ENCODE peak calls at places on chromosome 5, in seven cellular contexts. One of them, this sample, is unnamed.

GRCh38 chr5:140480310-140481014 is 67.0 kb upstream of the EIF4EBP3 start:
- DNase-seq in heart left ventricle: no peak
- DNase-seq in tibial artery: no peak
- DNase-seq in prostate gland: no peak
- DNase-seq in thoracic aorta: no peak
- DNase-seq in CD4-positive, alpha-beta T cell: no peak
- DNase-seq in SK-N-SH: no peak
- DNase-seq in this sample: no peak

GRCh38 chr5:137101544-137101943 is 397.6 kb downstream of the SPOCK1 start:
- DNase-seq in prostate gland: no peak
- DNase-seq in thoracic aorta: no peak
- DNase-seq in CD4-positive, alpha-beta T cell: no peak
- DNase-seq in heart left ventricle: no peak
- DNase-seq in tibial artery: no peak
- DNase-seq in SK-N-SH: no peak
- DNase-seq in this sample: no peak

GRCh38 chr5:150449491-150450339 is at the start of gene RPS14:
- DNase-seq in prostate gland: peak
- DNase-seq in tibial artery: peak
- DNase-seq in thoracic aorta: peak
- DNase-seq in SK-N-SH: peak
- DNase-seq in heart left ventricle: peak
- DNase-seq in CD4-positive, alpha-beta T cell: peak
- DNase-seq in this sample: peak

GRCh38 chr5:180201051-180201987 is 7.7 kb downstream of the RASGEF1C start:
- DNase-seq in thoracic aorta: no peak
- DNase-seq in SK-N-SH: peak
- DNase-seq in heart left ventricle: no peak
- DNase-seq in CD4-positive, alpha-beta T cell: no peak
- DNase-seq in tibial artery: no peak
- DNase-seq in prostate gland: no peak
- DNase-seq in this sample: no peak

GRCh38 chr5:116452774-116453368 is 121.8 kb downstream of the SEMA6A start:
- DNase-seq in SK-N-SH: no peak
- DNase-seq in prostate gland: no peak
- DNase-seq in CD4-positive, alpha-beta T cell: no peak
- DNase-seq in tibial artery: no peak
- DNase-seq in thoracic aorta: no peak
- DNase-seq in heart left ventricle: no peak
- DNase-seq in this sample: no peak

GRCh38 chr5:66494437-66494836 is 101.8 kb upstream of the MAST4 start:
- DNase-seq in prostate gland: no peak
- DNase-seq in tibial artery: no peak
- DNase-seq in thoracic aorta: no peak
- DNase-seq in SK-N-SH: no peak
- DNase-seq in heart left ventricle: no peak
- DNase-seq in CD4-positive, alpha-beta T cell: no peak
- DNase-seq in this sample: no peak

GRCh38 chr5:111507276-111507675 is 5.1 kb downstream of the STARD4 start:
- DNase-seq in thoracic aorta: no peak
- DNase-seq in heart left ventricle: no peak
- DNase-seq in tibial artery: no peak
- DNase-seq in prostate gland: no peak
- DNase-seq in CD4-positive, alpha-beta T cell: no peak
- DNase-seq in SK-N-SH: no peak
- DNase-seq in this sample: no peak

GRCh38 chr5:33725846-33726245 is 165.9 kb downstream of the ADAMTS12 start:
- DNase-seq in thoracic aorta: no peak
- DNase-seq in SK-N-SH: no peak
- DNase-seq in heart left ventricle: no peak
- DNase-seq in tibial artery: no peak
- DNase-seq in CD4-positive, alpha-beta T cell: no peak
- DNase-seq in prostate gland: no peak
- DNase-seq in this sample: no peak

GRCh38 chr5:149403923-149404745 is 25.0 kb upstream of the IL17B start:
- DNase-seq in SK-N-SH: no peak
- DNase-seq in tibial artery: peak
- DNase-seq in thoracic aorta: no peak
- DNase-seq in CD4-positive, alpha-beta T cell: no peak
- DNase-seq in heart left ventricle: no peak
- DNase-seq in prostate gland: no peak
- DNase-seq in this sample: no peak

GRCh38 chr5:169296456-169297220 is 4.3 kb downstream of the SLIT3 start:
- DNase-seq in prostate gland: no peak
- DNase-seq in SK-N-SH: no peak
- DNase-seq in tibial artery: peak
- DNase-seq in thoracic aorta: peak
- DNase-seq in heart left ventricle: no peak
- DNase-seq in CD4-positive, alpha-beta T cell: no peak
- DNase-seq in this sample: no peak

GRCh38 chr5:59583810-59584562 is 309.5 kb downstream of the PDE4D start:
- DNase-seq in heart left ventricle: no peak
- DNase-seq in tibial artery: no peak
- DNase-seq in prostate gland: no peak
- DNase-seq in CD4-positive, alpha-beta T cell: no peak
- DNase-seq in SK-N-SH: no peak
- DNase-seq in thoracic aorta: no peak
- DNase-seq in this sample: no peak

GRCh38 chr5:120615967-120616645 is 152.0 kb downstream of the PRR16 start:
- DNase-seq in prostate gland: no peak
- DNase-seq in tibial artery: no peak
- DNase-seq in thoracic aorta: no peak
- DNase-seq in heart left ventricle: no peak
- DNase-seq in CD4-positive, alpha-beta T cell: no peak
- DNase-seq in SK-N-SH: no peak
- DNase-seq in this sample: no peak

GRCh38 chr5:151270599-151270998 is 17.6 kb downstream of the GM2A start:
- DNase-seq in CD4-positive, alpha-beta T cell: no peak
- DNase-seq in prostate gland: no peak
- DNase-seq in tibial artery: no peak
- DNase-seq in heart left ventricle: no peak
- DNase-seq in thoracic aorta: no peak
- DNase-seq in SK-N-SH: no peak
- DNase-seq in this sample: no peak

GRCh38 chr5:63963080-63963735 is 963 bp upstream of the HTR1A start:
- DNase-seq in SK-N-SH: peak
- DNase-seq in thoracic aorta: no peak
- DNase-seq in heart left ventricle: no peak
- DNase-seq in CD4-positive, alpha-beta T cell: no peak
- DNase-seq in tibial artery: no peak
- DNase-seq in prostate gland: no peak
- DNase-seq in this sample: no peak

GRCh38 chr5:1946776-1947175 is 64.1 kb upstream of the IRX4 start:
- DNase-seq in SK-N-SH: no peak
- DNase-seq in CD4-positive, alpha-beta T cell: no peak
- DNase-seq in heart left ventricle: peak
- DNase-seq in thoracic aorta: no peak
- DNase-seq in tibial artery: no peak
- DNase-seq in prostate gland: no peak
- DNase-seq in this sample: no peak

GRCh38 chr5:31569065-31569464 is 37.0 kb downstream of the C5orf22 start:
- DNase-seq in heart left ventricle: no peak
- DNase-seq in CD4-positive, alpha-beta T cell: no peak
- DNase-seq in thoracic aorta: no peak
- DNase-seq in SK-N-SH: no peak
- DNase-seq in prostate gland: no peak
- DNase-seq in tibial artery: no peak
- DNase-seq in this sample: no peak

GRCh38 chr5:91849069-91849468 is 466.0 kb upstream of the ARRDC3 start:
- DNase-seq in thoracic aorta: no peak
- DNase-seq in heart left ventricle: no peak
- DNase-seq in tibial artery: no peak
- DNase-seq in SK-N-SH: no peak
- DNase-seq in CD4-positive, alpha-beta T cell: no peak
- DNase-seq in prostate gland: no peak
- DNase-seq in this sample: no peak

GRCh38 chr5:69075522-69076169 is 18.2 kb upstream of the SLC30A5 start:
- DNase-seq in CD4-positive, alpha-beta T cell: no peak
- DNase-seq in SK-N-SH: no peak
- DNase-seq in tibial artery: no peak
- DNase-seq in heart left ventricle: no peak
- DNase-seq in prostate gland: no peak
- DNase-seq in thoracic aorta: no peak
- DNase-seq in this sample: no peak

GRCh38 chr5:67221487-67222242 is 25.1 kb upstream of the CD180 start:
- DNase-seq in thoracic aorta: no peak
- DNase-seq in SK-N-SH: no peak
- DNase-seq in CD4-positive, alpha-beta T cell: peak
- DNase-seq in heart left ventricle: no peak
- DNase-seq in prostate gland: no peak
- DNase-seq in tibial artery: no peak
- DNase-seq in this sample: no peak

GRCh38 chr5:138784590-138784989 is 31.4 kb downstream of the CTNNA1 start:
- DNase-seq in heart left ventricle: no peak
- DNase-seq in CD4-positive, alpha-beta T cell: no peak
- DNase-seq in prostate gland: no peak
- DNase-seq in thoracic aorta: no peak
- DNase-seq in tibial artery: no peak
- DNase-seq in SK-N-SH: no peak
- DNase-seq in this sample: no peak

GRCh38 chr5:159887050-159887449 is 29.2 kb upstream of the ADRA1B start:
- DNase-seq in SK-N-SH: no peak
- DNase-seq in heart left ventricle: no peak
- DNase-seq in tibial artery: no peak
- DNase-seq in thoracic aorta: no peak
- DNase-seq in prostate gland: no peak
- DNase-seq in CD4-positive, alpha-beta T cell: no peak
- DNase-seq in this sample: no peak

GRCh38 chr5:122022966-122023365 is 55.1 kb downstream of the LOX start:
- DNase-seq in thoracic aorta: no peak
- DNase-seq in tibial artery: no peak
- DNase-seq in prostate gland: no peak
- DNase-seq in heart left ventricle: no peak
- DNase-seq in CD4-positive, alpha-beta T cell: no peak
- DNase-seq in SK-N-SH: no peak
- DNase-seq in this sample: no peak

GRCh38 chr5:85000671-85001070 is 616.0 kb upstream of the EDIL3 start:
- DNase-seq in heart left ventricle: no peak
- DNase-seq in SK-N-SH: no peak
- DNase-seq in thoracic aorta: no peak
- DNase-seq in tibial artery: no peak
- DNase-seq in CD4-positive, alpha-beta T cell: no peak
- DNase-seq in prostate gland: no peak
- DNase-seq in this sample: no peak

GRCh38 chr5:145587308-145588071 is 247.7 kb downstream of the PRELID2 start:
- DNase-seq in thoracic aorta: no peak
- DNase-seq in tibial artery: no peak
- DNase-seq in prostate gland: no peak
- DNase-seq in CD4-positive, alpha-beta T cell: no peak
- DNase-seq in SK-N-SH: no peak
- DNase-seq in heart left ventricle: no peak
- DNase-seq in this sample: no peak

GRCh38 chr5:131164931-131165727 is at the start of gene HINT1:
- DNase-seq in tibial artery: peak
- DNase-seq in SK-N-SH: peak
- DNase-seq in CD4-positive, alpha-beta T cell: peak
- DNase-seq in prostate gland: peak
- DNase-seq in heart left ventricle: peak
- DNase-seq in thoracic aorta: peak
- DNase-seq in this sample: peak

GRCh38 chr5:167570431-167570830 is 721.0 kb upstream of the WWC1 start:
- DNase-seq in SK-N-SH: no peak
- DNase-seq in tibial artery: no peak
- DNase-seq in CD4-positive, alpha-beta T cell: no peak
- DNase-seq in heart left ventricle: no peak
- DNase-seq in thoracic aorta: no peak
- DNase-seq in prostate gland: no peak
- DNase-seq in this sample: no peak

GRCh38 chr5:167561796-167562195 is 729.6 kb upstream of the WWC1 start:
- DNase-seq in CD4-positive, alpha-beta T cell: no peak
- DNase-seq in prostate gland: no peak
- DNase-seq in SK-N-SH: no peak
- DNase-seq in heart left ventricle: no peak
- DNase-seq in tibial artery: no peak
- DNase-seq in thoracic aorta: no peak
- DNase-seq in this sample: no peak

DNA sequence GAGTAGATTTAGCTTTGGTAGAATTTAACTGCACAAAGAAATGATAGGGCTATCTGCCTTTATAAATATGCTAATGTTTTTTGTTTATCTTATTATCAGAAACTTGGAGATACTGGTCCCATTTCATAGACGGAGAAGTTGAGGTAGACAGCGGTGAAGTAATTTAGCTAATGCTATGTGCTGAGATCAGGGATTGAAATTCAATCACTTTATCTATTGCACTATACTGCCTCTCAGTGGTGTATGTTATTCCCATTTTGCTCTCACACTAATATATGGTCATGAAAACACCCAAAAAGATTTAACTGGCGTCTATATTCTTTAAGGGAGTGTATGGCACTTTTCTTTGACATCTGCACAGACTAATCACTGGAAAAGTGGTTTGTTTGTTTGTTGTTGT is 725.9 kb upstream of the WWC1 start:
- DNase-seq in tibial artery: no peak
- DNase-seq in CD4-positive, alpha-beta T cell: no peak
- DNase-seq in SK-N-SH: peak
- DNase-seq in heart left ventricle: no peak
- DNase-seq in prostate gland: no peak
- DNase-seq in thoracic aorta: no peak
- DNase-seq in this sample: no peak
- TF ChIP-seq CTCF in tibial artery: peak
- TF ChIP-seq CTCF in CD4-positive, alpha-beta T cell: no peak
- TF ChIP-seq CTCF in SK-N-SH: peak
- TF ChIP-seq CTCF in heart left ventricle: no peak
- TF ChIP-seq CTCF in prostate gland: peak
- TF ChIP-seq CTCF in thoracic aorta: no peak
- TF ChIP-seq CTCF in this sample: no peak

GRCh38 chr5:153425914-153426313 is 64.6 kb upstream of the GRIA1 start:
- DNase-seq in tibial artery: no peak
- DNase-seq in prostate gland: no peak
- DNase-seq in CD4-positive, alpha-beta T cell: no peak
- DNase-seq in thoracic aorta: no peak
- DNase-seq in heart left ventricle: no peak
- DNase-seq in SK-N-SH: no peak
- DNase-seq in this sample: no peak
- TF ChIP-seq CTCF in tibial artery: no peak
- TF ChIP-seq CTCF in prostate gland: no peak
- TF ChIP-seq CTCF in CD4-positive, alpha-beta T cell: no peak
- TF ChIP-seq CTCF in thoracic aorta: no peak
- TF ChIP-seq CTCF in heart left ventricle: no peak
- TF ChIP-seq CTCF in SK-N-SH: peak
- TF ChIP-seq CTCF in this sample: no peak

DNA sequence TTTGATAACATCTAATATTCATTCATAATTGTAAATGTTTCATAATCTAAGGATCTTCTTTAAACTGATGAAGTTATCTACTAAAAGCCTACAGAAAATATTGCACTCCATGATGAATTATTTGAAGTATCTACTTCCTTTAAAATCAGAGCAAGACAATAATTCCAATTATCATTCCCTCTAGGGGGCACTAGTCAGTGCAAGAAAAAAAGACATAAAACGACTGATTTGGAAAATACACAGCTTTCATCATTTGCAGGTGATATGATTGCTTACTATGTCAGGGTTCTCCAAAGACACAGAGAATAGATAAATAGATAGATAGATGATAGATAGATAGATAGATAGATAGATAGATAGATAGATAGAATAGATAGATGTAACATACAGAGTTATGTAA is 13.5 kb upstream of the GRM6 start:
- DNase-seq in thoracic aorta: no peak
- DNase-seq in SK-N-SH: peak
- DNase-seq in tibial artery: no peak
- DNase-seq in CD4-positive, alpha-beta T cell: no peak
- DNase-seq in heart left ventricle: no peak
- DNase-seq in prostate gland: no peak
- DNase-seq in this sample: no peak
- TF ChIP-seq CTCF in thoracic aorta: no peak
- TF ChIP-seq CTCF in SK-N-SH: peak
- TF ChIP-seq CTCF in tibial artery: no peak
- TF ChIP-seq CTCF in CD4-positive, alpha-beta T cell: no peak
- TF ChIP-seq CTCF in heart left ventricle: no peak
- TF ChIP-seq CTCF in prostate gland: no peak
- TF ChIP-seq CTCF in this sample: no peak

GRCh38 chr5:123732261-123732660 is 220.3 kb downstream of the CSNK1G3 start:
- DNase-seq in heart left ventricle: no peak
- DNase-seq in thoracic aorta: no peak
- DNase-seq in CD4-positive, alpha-beta T cell: no peak
- DNase-seq in tibial artery: no peak
- DNase-seq in SK-N-SH: no peak
- DNase-seq in prostate gland: no peak
- DNase-seq in this sample: no peak
- TF ChIP-seq CTCF in heart left ventricle: no peak
- TF ChIP-seq CTCF in thoracic aorta: no peak
- TF ChIP-seq CTCF in CD4-positive, alpha-beta T cell: no peak
- TF ChIP-seq CTCF in tibial artery: no peak
- TF ChIP-seq CTCF in SK-N-SH: no peak
- TF ChIP-seq CTCF in prostate gland: no peak
- TF ChIP-seq CTCF in this sample: no peak

This sample was measured in omental fat pad.